ENCODE peak calls at places on chromosome 2, in five cellular contexts. U is head of caudate nucleus, T is fibroblast of the conjunctiva, J is mammary epithelial cell, P is brain microvascular endothelial cell. E is an unnamed sample.

GRCh38 chr2:203918839-203919238 is 17.7 kb upstream of the ICOS start:
- DNase-seq in J (no peak), P (no peak), U (no peak), T (no peak), E (no peak)

GRCh38 chr2:229852565-229852964 is 69.2 kb downstream of the TRIP12 start:
- DNase-seq in U (no peak), P (peak), T (no peak), J (no peak), E (no peak)

GRCh38 chr2:219155054-219155644 is 5.5 kb downstream of the NHEJ1 start:
- DNase-seq in P (peak), T (peak), J (peak), U (peak), E (peak)

GRCh38 chr2:15708161-15708560 is 116.5 kb downstream of the DDX1 start:
- DNase-seq in T (no peak), U (no peak), P (no peak), J (no peak), E (no peak)

GRCh38 chr2:99552529-99552928 is 62.7 kb upstream of the REV1 start:
- DNase-seq in U (no peak), P (no peak), T (no peak), J (no peak), E (no peak)

GRCh38 chr2:62631160-62632085 is 74.1 kb upstream of the EHBP1 start:
- DNase-seq in U (no peak), P (no peak), T (no peak), J (no peak), E (no peak)

GRCh38 chr2:134927195-134927594 is 8.6 kb downstream of the CCNT2 start:
- DNase-seq in T (no peak), U (no peak), P (peak), J (peak), E (no peak)

GRCh38 chr2:200618590-200619021 is 32.8 kb downstream of the AOX1 start:
- DNase-seq in T (peak), P (peak), J (no peak), U (peak), E (peak)

GRCh38 chr2:32714521-32714920 is 86.7 kb downstream of the TTC27 start:
- DNase-seq in P (no peak), T (no peak), J (no peak), U (no peak), E (no peak)

GRCh38 chr2:144509548-144510205 is 10.2 kb downstream of the ZEB2 start:
- DNase-seq in J (no peak), P (no peak), T (no peak), U (no peak), E (peak)

GRCh38 chr2:23637011-23637778 is 252.2 kb downstream of the KLHL29 start:
- DNase-seq in T (no peak), J (no peak), P (peak), U (no peak), E (no peak)

GRCh38 chr2:169736902-169737301 is 3.3 kb downstream of the KLHL23 start:
- DNase-seq in P (peak), U (no peak), J (no peak), T (no peak), E (no peak)

GRCh38 chr2:238403632-238404405 is 22.9 kb upstream of the ASB1 start:
- DNase-seq in J (no peak), P (no peak), U (no peak), T (no peak), E (no peak)

GRCh38 chr2:17166506-17166905 is 351.7 kb downstream of the RAD51AP2 start:
- DNase-seq in T (peak), J (no peak), U (no peak), P (peak), E (no peak)

GRCh38 chr2:112093216-112093615 is 38.1 kb downstream of the TMEM87B start:
- DNase-seq in P (no peak), J (no peak), T (no peak), U (no peak), E (no peak)

GRCh38 chr2:161100216-161100615 is 60.0 kb upstream of the TANK start:
- DNase-seq in U (no peak), T (no peak), P (no peak), J (no peak), E (no peak)

GRCh38 chr2:222290691-222291484 is 7.9 kb downstream of the PAX3 start:
- DNase-seq in U (peak), J (no peak), T (no peak), P (no peak), E (no peak)

E was measured in globus pallidus.